ENCODE peak calls at places on chromosomes 2 and 18, in nine cellular contexts. One of them, this sample, is unnamed.
A peak's percentile ranks its signal among the peaks of the same experiment; 100 is the strongest.

GRCh38 chr2:152400607-152401214 is 65.7 kb downstream of the FMNL2 start:
- DNase-seq in iPS DF 6.9: no peak
- DNase-seq in endodermal cell: no peak
- DNase-seq in psoas muscle: no peak
- DNase-seq in H9: no peak
- DNase-seq in HAP-1: no peak
- DNase-seq in naive thymus-derived CD4-positive, alpha-beta T cell: no peak
- DNase-seq in transverse colon: no peak
- DNase-seq in fibroblast of lung: peak; percentile 40
- DNase-seq in this sample: no peak

GRCh38 chr18:36672437-36673344 is 156.1 kb downstream of the TPGS2 start:
- DNase-seq in iPS DF 6.9: no peak
- DNase-seq in endodermal cell: no peak
- DNase-seq in psoas muscle: peak; percentile 67
- DNase-seq in H9: no peak
- DNase-seq in HAP-1: peak; percentile 4
- DNase-seq in naive thymus-derived CD4-positive, alpha-beta T cell: no peak
- DNase-seq in transverse colon: peak; percentile 28
- DNase-seq in fibroblast of lung: peak; percentile 47
- DNase-seq in this sample: no peak

GRCh38 chr2:101814752-101815151 is 117.2 kb downstream of the MAP4K4 start:
- DNase-seq in iPS DF 6.9: no peak
- DNase-seq in endodermal cell: no peak
- DNase-seq in psoas muscle: no peak
- DNase-seq in H9: no peak
- DNase-seq in HAP-1: no peak
- DNase-seq in naive thymus-derived CD4-positive, alpha-beta T cell: no peak
- DNase-seq in transverse colon: no peak
- DNase-seq in fibroblast of lung: no peak
- DNase-seq in this sample: no peak

GRCh38 chr2:227147023-227147422 is 17.0 kb downstream of the COL4A4 start:
- DNase-seq in iPS DF 6.9: no peak
- DNase-seq in endodermal cell: no peak
- DNase-seq in psoas muscle: no peak
- DNase-seq in H9: no peak
- DNase-seq in HAP-1: no peak
- DNase-seq in naive thymus-derived CD4-positive, alpha-beta T cell: no peak
- DNase-seq in transverse colon: no peak
- DNase-seq in fibroblast of lung: peak; percentile 40
- DNase-seq in this sample: no peak

GRCh38 chr2:130252880-130253645 is 54.8 kb upstream of the TUBA3E start:
- DNase-seq in iPS DF 6.9: no peak
- DNase-seq in endodermal cell: no peak
- DNase-seq in psoas muscle: no peak
- DNase-seq in H9: no peak
- DNase-seq in HAP-1: no peak
- DNase-seq in naive thymus-derived CD4-positive, alpha-beta T cell: no peak
- DNase-seq in transverse colon: peak; percentile 45
- DNase-seq in fibroblast of lung: no peak
- DNase-seq in this sample: no peak

GRCh38 chr2:204665244-204665643 is 120.0 kb downstream of the PARD3B start:
- DNase-seq in iPS DF 6.9: no peak
- DNase-seq in endodermal cell: no peak
- DNase-seq in psoas muscle: no peak
- DNase-seq in H9: no peak
- DNase-seq in HAP-1: no peak
- DNase-seq in naive thymus-derived CD4-positive, alpha-beta T cell: no peak
- DNase-seq in transverse colon: no peak
- DNase-seq in fibroblast of lung: peak; percentile 90
- DNase-seq in this sample: no peak

GRCh38 chr2:192500550-192501200 is 305.9 kb upstream of the TMEFF2 start:
- DNase-seq in iPS DF 6.9: no peak
- DNase-seq in endodermal cell: no peak
- DNase-seq in psoas muscle: no peak
- DNase-seq in H9: no peak
- DNase-seq in HAP-1: no peak
- DNase-seq in naive thymus-derived CD4-positive, alpha-beta T cell: no peak
- DNase-seq in transverse colon: no peak
- DNase-seq in fibroblast of lung: peak; percentile 96
- DNase-seq in this sample: no peak

GRCh38 chr2:48251437-48252148 is 278.4 kb upstream of the STON1 start:
- DNase-seq in iPS DF 6.9: no peak
- DNase-seq in endodermal cell: no peak
- DNase-seq in psoas muscle: no peak
- DNase-seq in H9: no peak
- DNase-seq in HAP-1: no peak
- DNase-seq in naive thymus-derived CD4-positive, alpha-beta T cell: no peak
- DNase-seq in transverse colon: no peak
- DNase-seq in fibroblast of lung: no peak
- DNase-seq in this sample: no peak

GRCh38 chr2:144454466-144455287 is 65.2 kb downstream of the ZEB2 start:
- DNase-seq in iPS DF 6.9: no peak
- DNase-seq in endodermal cell: no peak
- DNase-seq in psoas muscle: no peak
- DNase-seq in H9: no peak
- DNase-seq in HAP-1: no peak
- DNase-seq in naive thymus-derived CD4-positive, alpha-beta T cell: no peak
- DNase-seq in transverse colon: no peak
- DNase-seq in fibroblast of lung: no peak
- DNase-seq in this sample: no peak

GRCh38 chr2:144453039-144453336 is 66.9 kb downstream of the ZEB2 start:
- DNase-seq in iPS DF 6.9: no peak
- DNase-seq in endodermal cell: no peak
- DNase-seq in psoas muscle: no peak
- DNase-seq in H9: no peak
- DNase-seq in HAP-1: no peak
- DNase-seq in naive thymus-derived CD4-positive, alpha-beta T cell: no peak
- DNase-seq in transverse colon: no peak
- DNase-seq in fibroblast of lung: peak; percentile 51
- DNase-seq in this sample: no peak

GRCh38 chr2:144453486-144454158 is 66.3 kb downstream of the ZEB2 start:
- DNase-seq in iPS DF 6.9: no peak
- DNase-seq in endodermal cell: no peak
- DNase-seq in psoas muscle: no peak
- DNase-seq in H9: no peak
- DNase-seq in HAP-1: no peak
- DNase-seq in naive thymus-derived CD4-positive, alpha-beta T cell: no peak
- DNase-seq in transverse colon: no peak
- DNase-seq in fibroblast of lung: peak; percentile 65
- DNase-seq in this sample: no peak

GRCh38 chr2:144451443-144451842 is 68.5 kb downstream of the ZEB2 start:
- DNase-seq in iPS DF 6.9: no peak
- DNase-seq in endodermal cell: no peak
- DNase-seq in psoas muscle: no peak
- DNase-seq in H9: no peak
- DNase-seq in HAP-1: no peak
- DNase-seq in naive thymus-derived CD4-positive, alpha-beta T cell: no peak
- DNase-seq in transverse colon: no peak
- DNase-seq in fibroblast of lung: no peak
- DNase-seq in this sample: no peak

DNA sequence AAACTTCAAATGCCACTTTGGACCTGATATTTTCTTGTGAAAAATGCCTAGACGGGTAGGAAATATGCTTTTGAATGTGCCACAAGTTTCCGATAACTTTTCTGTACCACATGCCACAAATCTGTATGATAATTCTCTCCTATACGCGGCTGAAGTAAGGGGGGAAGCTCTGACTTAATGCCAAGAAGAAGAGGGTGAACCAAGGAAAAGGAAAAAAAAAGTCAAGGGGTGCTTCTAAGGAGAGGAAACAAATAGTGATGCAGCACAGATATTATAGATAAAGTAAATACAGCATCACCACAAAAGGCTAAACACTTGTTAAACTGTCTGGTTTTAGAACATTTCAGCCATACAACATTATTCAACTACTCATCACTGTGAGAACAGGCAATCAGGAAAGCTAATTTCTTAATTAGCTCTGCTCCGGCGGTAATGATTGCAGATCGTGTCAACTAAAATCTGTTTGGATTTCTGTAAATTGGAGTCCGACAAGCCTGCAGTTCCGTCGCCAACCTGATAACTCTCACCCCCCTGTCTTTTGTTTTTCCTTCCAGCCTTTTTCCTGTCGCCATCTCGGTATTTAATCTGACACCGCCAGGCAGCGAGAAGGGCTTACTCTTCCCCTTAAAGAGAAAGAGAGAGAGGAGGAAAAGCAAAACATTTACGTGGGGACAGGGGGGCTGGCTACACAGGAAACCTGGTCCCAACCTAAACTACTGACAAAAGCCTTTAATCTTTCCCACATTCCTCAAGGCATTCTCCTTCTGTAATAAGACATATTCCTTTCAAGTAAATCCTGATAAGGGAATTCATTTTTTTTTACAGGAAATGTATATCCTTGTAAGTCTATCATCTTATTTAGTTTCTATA is 67.5 kb downstream of the ZEB2 start:
- DNase-seq in iPS DF 6.9: no peak
- DNase-seq in endodermal cell: peak; percentile 79
- DNase-seq in psoas muscle: no peak
- DNase-seq in H9: peak; percentile 55
- DNase-seq in HAP-1: peak; percentile 65
- DNase-seq in naive thymus-derived CD4-positive, alpha-beta T cell: no peak
- DNase-seq in transverse colon: no peak
- DNase-seq in fibroblast of lung: peak; percentile 67
- DNase-seq in this sample: no peak
- H3K4me1 ChIP-seq in iPS DF 6.9: peaks cover 4% of the 10 kb centered on the region
- H3K4me1 ChIP-seq in endodermal cell: peaks cover 14% of the 10 kb centered on the region
- H3K4me1 ChIP-seq in psoas muscle: peaks cover 47% of the 10 kb centered on the region
- H3K4me1 ChIP-seq in H9: peaks cover 7% of the 10 kb centered on the region
- H3K4me1 ChIP-seq in HAP-1: peaks cover 49% of the 10 kb centered on the region
- H3K4me1 ChIP-seq in naive thymus-derived CD4-positive, alpha-beta T cell: peaks cover 10% of the 10 kb centered on the region
- H3K4me1 ChIP-seq in transverse colon: no peaks in the 10 kb centered on the region
- H3K4me1 ChIP-seq in fibroblast of lung: peaks cover 24% of the 10 kb centered on the region
- H3K4me1 ChIP-seq in this sample: peaks cover 42% of the 10 kb centered on the region

GRCh38 chr2:215431778-215432758 is 3.8 kb downstream of the FN1 start:
- DNase-seq in iPS DF 6.9: no peak
- DNase-seq in endodermal cell: no peak
- DNase-seq in psoas muscle: no peak
- DNase-seq in H9: no peak
- DNase-seq in HAP-1: no peak
- DNase-seq in naive thymus-derived CD4-positive, alpha-beta T cell: no peak
- DNase-seq in transverse colon: no peak
- DNase-seq in fibroblast of lung: no peak
- DNase-seq in this sample: no peak

GRCh38 chr2:215430528-215431187 is 5.2 kb downstream of the FN1 start:
- DNase-seq in iPS DF 6.9: no peak
- DNase-seq in endodermal cell: no peak
- DNase-seq in psoas muscle: no peak
- DNase-seq in H9: no peak
- DNase-seq in HAP-1: no peak
- DNase-seq in naive thymus-derived CD4-positive, alpha-beta T cell: no peak
- DNase-seq in transverse colon: no peak
- DNase-seq in fibroblast of lung: peak; percentile 79
- DNase-seq in this sample: no peak

GRCh38 chr2:215431290-215431689 is 4.6 kb downstream of the FN1 start:
- DNase-seq in iPS DF 6.9: no peak
- DNase-seq in endodermal cell: no peak
- DNase-seq in psoas muscle: no peak
- DNase-seq in H9: no peak
- DNase-seq in HAP-1: no peak
- DNase-seq in naive thymus-derived CD4-positive, alpha-beta T cell: no peak
- DNase-seq in transverse colon: no peak
- DNase-seq in fibroblast of lung: no peak
- DNase-seq in this sample: no peak

GRCh38 chr2:215434447-215435260 is 1.2 kb downstream of the FN1 start:
- DNase-seq in iPS DF 6.9: no peak
- DNase-seq in endodermal cell: no peak
- DNase-seq in psoas muscle: no peak
- DNase-seq in H9: no peak
- DNase-seq in HAP-1: no peak
- DNase-seq in naive thymus-derived CD4-positive, alpha-beta T cell: no peak
- DNase-seq in transverse colon: no peak
- DNase-seq in fibroblast of lung: no peak
- DNase-seq in this sample: no peak

GRCh38 chr2:215432759-215433594 is 2.9 kb downstream of the FN1 start:
- DNase-seq in iPS DF 6.9: no peak
- DNase-seq in endodermal cell: no peak
- DNase-seq in psoas muscle: no peak
- DNase-seq in H9: no peak
- DNase-seq in HAP-1: no peak
- DNase-seq in naive thymus-derived CD4-positive, alpha-beta T cell: no peak
- DNase-seq in transverse colon: no peak
- DNase-seq in fibroblast of lung: no peak
- DNase-seq in this sample: no peak
- H3K4me1 ChIP-seq in iPS DF 6.9: no peaks in the 10 kb centered on the region
- H3K4me1 ChIP-seq in endodermal cell: peaks cover 7% of the 10 kb centered on the region
- H3K4me1 ChIP-seq in psoas muscle: peaks cover 9% of the 10 kb centered on the region
- H3K4me1 ChIP-seq in H9: no peaks in the 10 kb centered on the region
- H3K4me1 ChIP-seq in HAP-1: peaks cover 4% of the 10 kb centered on the region
- H3K4me1 ChIP-seq in naive thymus-derived CD4-positive, alpha-beta T cell: peaks cover 8% of the 10 kb centered on the region
- H3K4me1 ChIP-seq in transverse colon: no peaks in the 10 kb centered on the region
- H3K4me1 ChIP-seq in fibroblast of lung: peaks cover 19% of the 10 kb centered on the region
- H3K4me1 ChIP-seq in this sample: peaks cover 16% of the 10 kb centered on the region

GRCh38 chr2:145038041-145038525 is 518.2 kb upstream of the ZEB2 start:
- DNase-seq in iPS DF 6.9: no peak
- DNase-seq in endodermal cell: no peak
- DNase-seq in psoas muscle: no peak
- DNase-seq in H9: no peak
- DNase-seq in HAP-1: no peak
- DNase-seq in naive thymus-derived CD4-positive, alpha-beta T cell: no peak
- DNase-seq in transverse colon: no peak
- DNase-seq in fibroblast of lung: no peak
- DNase-seq in this sample: no peak

GRCh38 chr2:145033438-145033837 is 513.5 kb upstream of the ZEB2 start:
- DNase-seq in iPS DF 6.9: no peak
- DNase-seq in endodermal cell: no peak
- DNase-seq in psoas muscle: no peak
- DNase-seq in H9: no peak
- DNase-seq in HAP-1: no peak
- DNase-seq in naive thymus-derived CD4-positive, alpha-beta T cell: no peak
- DNase-seq in transverse colon: no peak
- DNase-seq in fibroblast of lung: no peak
- DNase-seq in this sample: no peak

GRCh38 chr2:145032791-145033190 is 512.9 kb upstream of the ZEB2 start:
- DNase-seq in iPS DF 6.9: no peak
- DNase-seq in endodermal cell: no peak
- DNase-seq in psoas muscle: no peak
- DNase-seq in H9: no peak
- DNase-seq in HAP-1: no peak
- DNase-seq in naive thymus-derived CD4-positive, alpha-beta T cell: no peak
- DNase-seq in transverse colon: no peak
- DNase-seq in fibroblast of lung: peak; percentile 37
- DNase-seq in this sample: no peak

GRCh38 chr2:145034511-145034910 is 514.6 kb upstream of the ZEB2 start:
- DNase-seq in iPS DF 6.9: no peak
- DNase-seq in endodermal cell: no peak
- DNase-seq in psoas muscle: no peak
- DNase-seq in H9: no peak
- DNase-seq in HAP-1: no peak
- DNase-seq in naive thymus-derived CD4-positive, alpha-beta T cell: no peak
- DNase-seq in transverse colon: no peak
- DNase-seq in fibroblast of lung: no peak
- DNase-seq in this sample: no peak

DNA sequence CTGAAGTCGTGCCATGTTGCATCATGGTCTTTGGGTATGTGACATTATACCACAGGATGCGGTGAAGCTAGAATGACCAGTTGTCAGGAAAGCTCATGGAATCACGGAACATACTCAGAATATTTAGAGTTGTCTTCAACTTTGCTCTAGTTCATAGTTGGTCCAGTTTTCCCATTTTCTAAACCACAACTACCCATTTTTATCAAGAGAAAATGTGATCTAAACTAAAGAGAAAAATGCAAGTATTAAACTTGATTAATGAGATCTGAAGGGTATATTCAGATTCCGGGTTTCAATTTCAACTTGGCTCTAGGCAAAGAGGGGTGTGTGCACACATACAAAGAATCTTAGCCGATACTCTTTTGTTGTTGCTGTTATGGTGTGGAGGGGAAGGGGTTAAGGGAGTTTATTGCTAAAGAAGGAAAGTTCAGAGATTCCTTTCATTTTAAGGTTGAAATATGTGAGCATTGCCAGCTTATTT is 516.5 kb upstream of the ZEB2 start:
- DNase-seq in iPS DF 6.9: no peak
- DNase-seq in endodermal cell: no peak
- DNase-seq in psoas muscle: no peak
- DNase-seq in H9: no peak
- DNase-seq in HAP-1: no peak
- DNase-seq in naive thymus-derived CD4-positive, alpha-beta T cell: no peak
- DNase-seq in transverse colon: no peak
- DNase-seq in fibroblast of lung: peak; percentile 53
- DNase-seq in this sample: no peak
- H3K4me1 ChIP-seq in iPS DF 6.9: no peaks in the 10 kb centered on the region
- H3K4me1 ChIP-seq in endodermal cell: no peaks in the 10 kb centered on the region
- H3K4me1 ChIP-seq in psoas muscle: no peaks in the 10 kb centered on the region
- H3K4me1 ChIP-seq in H9: no peaks in the 10 kb centered on the region
- H3K4me1 ChIP-seq in HAP-1: no peaks in the 10 kb centered on the region
- H3K4me1 ChIP-seq in naive thymus-derived CD4-positive, alpha-beta T cell: no peaks in the 10 kb centered on the region
- H3K4me1 ChIP-seq in transverse colon: no peaks in the 10 kb centered on the region
- H3K4me1 ChIP-seq in fibroblast of lung: peaks cover 8% of the 10 kb centered on the region
- H3K4me1 ChIP-seq in this sample: no peaks in the 10 kb centered on the region

GRCh38 chr18:45324081-45324480 is 291.2 kb upstream of the SLC14A2 start:
- DNase-seq in iPS DF 6.9: no peak
- DNase-seq in endodermal cell: no peak
- DNase-seq in psoas muscle: no peak
- DNase-seq in H9: no peak
- DNase-seq in HAP-1: no peak
- DNase-seq in naive thymus-derived CD4-positive, alpha-beta T cell: no peak
- DNase-seq in transverse colon: no peak
- DNase-seq in fibroblast of lung: no peak
- DNase-seq in this sample: no peak

GRCh38 chr18:45321520-45321919 is 293.8 kb upstream of the SLC14A2 start:
- DNase-seq in iPS DF 6.9: no peak
- DNase-seq in endodermal cell: no peak
- DNase-seq in psoas muscle: peak; percentile 46
- DNase-seq in H9: no peak
- DNase-seq in HAP-1: no peak
- DNase-seq in naive thymus-derived CD4-positive, alpha-beta T cell: no peak
- DNase-seq in transverse colon: no peak
- DNase-seq in fibroblast of lung: no peak
- DNase-seq in this sample: no peak

GRCh38 chr18:45324489-45325111 is 290.7 kb upstream of the SLC14A2 start:
- DNase-seq in iPS DF 6.9: no peak
- DNase-seq in endodermal cell: peak; percentile 74
- DNase-seq in psoas muscle: peak; percentile 88
- DNase-seq in H9: peak; percentile 38
- DNase-seq in HAP-1: no peak
- DNase-seq in naive thymus-derived CD4-positive, alpha-beta T cell: no peak
- DNase-seq in transverse colon: peak; percentile 20
- DNase-seq in fibroblast of lung: peak; percentile 82
- DNase-seq in this sample: peak; percentile 13

GRCh38 chr18:45320724-45321123 is 294.6 kb upstream of the SLC14A2 start:
- DNase-seq in iPS DF 6.9: no peak
- DNase-seq in endodermal cell: no peak
- DNase-seq in psoas muscle: no peak
- DNase-seq in H9: no peak
- DNase-seq in HAP-1: no peak
- DNase-seq in naive thymus-derived CD4-positive, alpha-beta T cell: no peak
- DNase-seq in transverse colon: no peak
- DNase-seq in fibroblast of lung: peak; percentile 70
- DNase-seq in this sample: no peak

DNA sequence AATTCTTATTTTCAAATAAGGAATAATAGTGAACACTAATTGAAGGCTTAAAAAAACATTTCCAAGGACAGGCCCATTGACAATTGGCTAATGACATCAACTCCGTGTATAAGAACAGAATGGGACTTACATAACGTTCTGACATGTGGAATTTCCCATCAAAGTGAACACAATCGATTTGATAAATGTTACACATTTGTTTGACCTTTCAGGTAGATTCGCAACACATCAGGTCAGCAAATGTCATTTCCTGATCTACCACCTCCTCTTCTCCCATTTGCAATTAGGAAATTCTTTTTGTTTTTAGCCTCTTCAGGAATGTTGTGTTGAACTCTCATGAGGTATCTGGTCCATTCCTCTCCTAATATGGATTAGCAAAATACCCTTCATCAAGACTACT is 292.9 kb upstream of the SLC14A2 start:
- DNase-seq in iPS DF 6.9: no peak
- DNase-seq in endodermal cell: no peak
- DNase-seq in psoas muscle: no peak
- DNase-seq in H9: no peak
- DNase-seq in HAP-1: no peak
- DNase-seq in naive thymus-derived CD4-positive, alpha-beta T cell: no peak
- DNase-seq in transverse colon: no peak
- DNase-seq in fibroblast of lung: no peak
- DNase-seq in this sample: no peak
- H3K4me1 ChIP-seq in iPS DF 6.9: peaks cover 4% of the 10 kb centered on the region
- H3K4me1 ChIP-seq in endodermal cell: peaks cover 22% of the 10 kb centered on the region
- H3K4me1 ChIP-seq in psoas muscle: peaks cover 60% of the 10 kb centered on the region
- H3K4me1 ChIP-seq in H9: no peaks in the 10 kb centered on the region
- H3K4me1 ChIP-seq in HAP-1: no peaks in the 10 kb centered on the region
- H3K4me1 ChIP-seq in naive thymus-derived CD4-positive, alpha-beta T cell: no peaks in the 10 kb centered on the region
- H3K4me1 ChIP-seq in transverse colon: no peaks in the 10 kb centered on the region
- H3K4me1 ChIP-seq in fibroblast of lung: peaks cover 2% of the 10 kb centered on the region
- H3K4me1 ChIP-seq in this sample: peaks cover 42% of the 10 kb centered on the region